ENCODE peak calls at places on chromosome 9, in seven cellular contexts. Z is HCT116, G is H1, Q is SK-N-SH, B is GM12878, A is HepG2, N is K562. K is an unnamed sample.

GRCh38 chr9:4994166-4994890 is 9.3 kb downstream of the JAK2 start:
- DNase-seq in Z (no peak), G (no peak), Q (no peak), B (no peak), A (no peak), N (no peak), K (no peak)

GRCh38 chr9:34380034-34380510 is 3.4 kb upstream of the MYORG start:
- DNase-seq in Z (no peak), G (peak; percentile 70), Q (no peak), B (no peak), A (no peak), N (no peak), K (no peak)

GRCh38 chr9:4894076-4894475 is 91.0 kb upstream of the JAK2 start:
- DNase-seq in Z (no peak), G (no peak), Q (no peak), B (no peak), A (no peak), N (no peak), K (no peak)

GRCh38 chr9:113876806-113877236 is 712 bp downstream of the ZNF618 start:
- DNase-seq in Z (no peak), G (no peak), Q (no peak), B (no peak), A (no peak), N (no peak), K (no peak)

GRCh38 chr9:119004618-119004990 is 364.6 kb downstream of the BRINP1 start:
- DNase-seq in Z (no peak), G (no peak), Q (no peak), B (no peak), A (peak; percentile 12), N (no peak), K (peak; percentile 22)

GRCh38 chr9:116547729-116548426 is 139.2 kb upstream of the TRIM32 start:
- DNase-seq in Z (no peak), G (no peak), Q (no peak), B (no peak), A (no peak), N (no peak), K (no peak)

GRCh38 chr9:128702949-128703615 is 779 bp downstream of the PKN3 start:
- DNase-seq in Z (no peak), G (peak; percentile 81), Q (peak; percentile 79), B (no peak), A (no peak), N (peak; percentile 82), K (no peak)

GRCh38 chr9:111798786-111799185 is 4.0 kb upstream of the SHOC1 start:
- DNase-seq in Z (no peak), G (no peak), Q (no peak), B (no peak), A (no peak), N (no peak), K (peak; percentile 66)

GRCh38 chr9:111662851-111663823 is 1.7 kb downstream of the GNG10 start:
- DNase-seq in Z (no peak), G (peak; percentile 55), Q (no peak), B (no peak), A (no peak), N (peak; percentile 24), K (no peak)

GRCh38 chr9:128473104-128473503 is 17.3 kb downstream of the ODF2 start:
- DNase-seq in Z (no peak), G (no peak), Q (no peak), B (no peak), A (no peak), N (no peak), K (no peak)

GRCh38 chr9:6968271-6968670 is 210.5 kb downstream of the KDM4C start:
- DNase-seq in Z (no peak), G (no peak), Q (no peak), B (no peak), A (no peak), N (no peak), K (no peak)

GRCh38 chr9:125203259-125203658 is 2.9 kb downstream of the RABEPK start:
- DNase-seq in Z (no peak), G (no peak), Q (no peak), B (no peak), A (peak; percentile 40), N (no peak), K (no peak)

GRCh38 chr9:72271617-72272478 is 93.2 kb downstream of the ZFAND5 start:
- DNase-seq in Z (peak; percentile 47), G (peak; percentile 67), Q (peak; percentile 50), B (no peak), A (peak; percentile 46), N (peak; percentile 68), K (peak; percentile 22)

GRCh38 chr9:88041447-88041846 is 67.1 kb upstream of the CDK20 start:
- DNase-seq in Z (no peak), G (no peak), Q (peak; percentile 32), B (no peak), A (peak; percentile 4), N (no peak), K (no peak)

GRCh38 chr9:113649054-113649453 is 185.5 kb downstream of the RGS3 start:
- DNase-seq in Z (no peak), G (no peak), Q (peak; percentile 90), B (no peak), A (no peak), N (no peak), K (no peak)

GRCh38 chr9:115614931-115615401 is 497.0 kb upstream of the TNC start:
- DNase-seq in Z (no peak), G (no peak), Q (no peak), B (no peak), A (no peak), N (no peak), K (no peak)

GRCh38 chr9:131214457-131214856 is 61.9 kb downstream of the FAM78A start:
- DNase-seq in Z (no peak), G (no peak), Q (no peak), B (no peak), A (no peak), N (no peak), K (no peak)

GRCh38 chr9:12812710-12813109 is 37.9 kb downstream of the LURAP1L start:
- DNase-seq in Z (no peak), G (no peak), Q (no peak), B (no peak), A (no peak), N (no peak), K (no peak)

GRCh38 chr9:130892503-130893249 is 3.9 kb downstream of the QRFP start:
- DNase-seq in Z (no peak), G (no peak), Q (no peak), B (no peak), A (no peak), N (no peak), K (no peak)

GRCh38 chr9:129612815-129613519 is 7.9 kb downstream of the C9orf50 start:
- DNase-seq in Z (no peak), G (no peak), Q (no peak), B (no peak), A (no peak), N (no peak), K (no peak)

GRCh38 chr9:112872019-112872418 is 18.7 kb downstream of the SLC46A2 start:
- DNase-seq in Z (no peak), G (no peak), Q (no peak), B (no peak), A (no peak), N (no peak), K (no peak)

GRCh38 chr9:1207681-1208080 is 157.5 kb downstream of the DMRT2 start:
- DNase-seq in Z (no peak), G (no peak), Q (no peak), B (no peak), A (no peak), N (no peak), K (no peak)

GRCh38 chr9:1208185-1208584 is 158.0 kb downstream of the DMRT2 start:
- DNase-seq in Z (no peak), G (no peak), Q (no peak), B (no peak), A (no peak), N (no peak), K (no peak)

GRCh38 chr9:1216532-1216931 is 166.4 kb downstream of the DMRT2 start:
- DNase-seq in Z (no peak), G (no peak), Q (no peak), B (no peak), A (no peak), N (no peak), K (no peak)

GRCh38 chr9:1210954-1211353 is 160.8 kb downstream of the DMRT2 start:
- DNase-seq in Z (no peak), G (no peak), Q (no peak), B (no peak), A (no peak), N (no peak), K (no peak)
- TF ChIP-seq SIN3A in Z (no peak), G (no peak), Q (no peak), B (no peak), A (no peak), N (no peak), K (no peak)

GRCh38 chr9:132481467-132481866 is 71.5 kb downstream of the CFAP77 start:
- DNase-seq in Z (no peak), G (no peak), Q (no peak), B (no peak), A (no peak), N (no peak), K (no peak)
- TF ChIP-seq SIN3A in Z (no peak), G (no peak), Q (no peak), B (no peak), A (no peak), N (no peak), K (no peak)

GRCh38 chr9:136430591-136431234 is 8.9 kb downstream of the INPP5E start:
- DNase-seq in Z (no peak), G (no peak), Q (no peak), B (no peak), A (no peak), N (no peak), K (no peak)
- TF ChIP-seq SIN3A in Z (no peak), G (no peak), Q (no peak), B (no peak), A (no peak), N (no peak), K (no peak)

DNA sequence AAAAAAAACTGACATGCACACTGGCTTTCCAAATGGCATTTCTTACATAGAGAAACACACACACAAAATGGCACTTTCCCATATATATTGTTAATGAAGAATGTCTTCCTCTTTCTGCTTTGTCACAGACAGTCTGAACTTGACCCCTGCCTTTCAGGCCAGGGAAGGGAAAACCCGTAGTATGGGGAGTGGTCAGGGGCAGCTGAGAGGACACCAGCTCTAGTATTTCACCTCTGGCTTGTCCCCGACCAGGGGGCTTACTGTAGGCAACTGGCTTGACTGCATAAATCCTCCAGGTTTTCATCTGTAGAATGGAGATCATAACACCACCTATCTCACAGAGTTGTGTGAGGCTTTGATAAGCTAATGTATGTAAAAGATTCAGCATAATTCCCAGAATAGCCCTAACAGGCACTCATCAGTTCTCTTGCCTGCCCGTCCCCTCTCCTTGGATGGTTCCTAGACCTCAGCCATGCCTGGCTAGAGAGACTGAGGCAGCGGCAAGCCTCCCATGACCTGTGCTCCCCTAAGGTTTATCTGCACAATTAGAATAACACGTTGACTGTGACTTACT is 233.8 kb downstream of the CRB2 start:
- DNase-seq in Z (no peak), G (no peak), Q (no peak), B (no peak), A (no peak), N (no peak), K (no peak)
- TF ChIP-seq SIN3A in Z (no peak), G (no peak), Q (no peak), B (no peak), A (no peak), N (no peak), K (no peak)

DNA sequence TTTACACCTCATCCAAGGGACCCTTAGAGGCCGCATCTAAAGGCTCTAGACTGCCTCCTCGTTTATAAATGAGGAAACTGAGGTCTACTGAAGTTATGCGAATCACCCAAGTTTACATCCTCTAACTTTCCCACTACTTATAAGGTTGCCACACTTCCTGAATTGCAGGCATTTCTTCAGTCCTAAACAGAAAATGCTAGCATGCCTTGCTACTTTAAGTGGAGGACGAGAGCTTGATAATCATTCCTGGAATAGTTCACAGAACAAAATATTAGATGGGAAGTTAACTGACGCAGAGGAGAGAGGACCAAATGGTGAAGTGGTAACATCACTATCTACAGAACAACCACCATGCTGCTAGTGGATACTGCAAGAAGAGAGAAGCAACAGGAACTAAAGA is 85.8 kb downstream of the GNAQ start:
- DNase-seq in Z (no peak), G (no peak), Q (no peak), B (no peak), A (no peak), N (no peak), K (no peak)
- TF ChIP-seq SIN3A in Z (no peak), G (no peak), Q (no peak), B (no peak), A (no peak), N (no peak), K (no peak)